ENCODE peak calls at places on chromosome 10, in four cellular contexts. U is left cardiac atrium, G is NCI-H2081, Y is HuH-7.5. S is an unnamed sample.

GRCh38 chr10:35643976-35644799 is 2.1 kb upstream of the FZD8 start:
- DNase-seq in G (no peak), U (no peak), Y (no peak), S (no peak)

GRCh38 chr10:131960631-131961046 is 21.1 kb downstream of the BNIP3 start:
- DNase-seq in U (no peak), G (no peak), Y (no peak), S (no peak)

GRCh38 chr10:133185421-133185820 is 25.4 kb downstream of the KNDC1 start:
- DNase-seq in G (no peak), U (no peak), Y (no peak), S (no peak)

GRCh38 chr10:33453081-33453850 is 118.8 kb upstream of the NRP1 start:
- DNase-seq in U (no peak), G (peak), Y (no peak), S (no peak)

GRCh38 chr10:88849224-88849623 is 2.4 kb downstream of the ANKRD22 start:
- DNase-seq in G (no peak), Y (no peak), U (no peak), S (no peak)

GRCh38 chr10:114239117-114239993 is at the start of gene VWA2:
- DNase-seq in G (peak), U (no peak), Y (no peak), S (peak)

GRCh38 chr10:37952926-37953325 is 23.5 kb downstream of the ZNF25 start:
- DNase-seq in G (no peak), U (no peak), Y (no peak), S (no peak)

GRCh38 chr10:58322072-58322834 is 12.6 kb upstream of the UBE2D1 start:
- DNase-seq in G (no peak), U (no peak), Y (no peak), S (no peak)

GRCh38 chr10:118592675-118593330 is 2.6 kb downstream of the PRLHR start:
- DNase-seq in G (peak), Y (no peak), U (no peak), S (no peak)

GRCh38 chr10:102230861-102231356 is 4.8 kb downstream of the ELOVL3 start:
- DNase-seq in U (peak), G (peak), Y (peak), S (peak)

GRCh38 chr10:37384923-37385322 is 259.5 kb downstream of the ANKRD30A start:
- DNase-seq in U (no peak), Y (no peak), G (no peak), S (no peak)

GRCh38 chr10:80739963-80740715 is 202.4 kb downstream of the SH2D4B start:
- DNase-seq in Y (no peak), G (no peak), U (no peak), S (no peak)

GRCh38 chr10:34236927-34237326 is 578.2 kb downstream of the PARD3 start:
- DNase-seq in U (no peak), G (no peak), Y (no peak), S (no peak)